ENCODE peak calls at places on chromosome 19, in six cellular contexts. One of them, this sample, is unnamed.

GRCh38 chr19:50311723-50312635 is 17.2 kb downstream of the KCNC3 start:
- DNase-seq in ovary: no peak
- DNase-seq in upper lobe of right lung: no peak
- DNase-seq in aorta: no peak
- DNase-seq in tibial nerve: no peak
- DNase-seq in K562: peak; percentile 85
- DNase-seq in this sample: no peak

GRCh38 chr19:10431943-10432735 is 11.8 kb downstream of the PDE4A start:
- DNase-seq in ovary: no peak
- DNase-seq in upper lobe of right lung: peak; percentile 92
- DNase-seq in aorta: peak; percentile 86
- DNase-seq in tibial nerve: no peak
- DNase-seq in K562: peak; percentile 90
- DNase-seq in this sample: no peak

GRCh38 chr19:7833225-7834156 is 3.5 kb downstream of the EVI5L start:
- DNase-seq in ovary: no peak
- DNase-seq in upper lobe of right lung: peak; percentile 93
- DNase-seq in aorta: no peak
- DNase-seq in tibial nerve: peak; percentile 34
- DNase-seq in K562: peak; percentile 37
- DNase-seq in this sample: no peak

GRCh38 chr19:58466089-58466759 is 656 bp upstream of the ZNF324 start:
- DNase-seq in ovary: no peak
- DNase-seq in upper lobe of right lung: no peak
- DNase-seq in aorta: no peak
- DNase-seq in tibial nerve: no peak
- DNase-seq in K562: no peak
- DNase-seq in this sample: no peak

GRCh38 chr19:10881403-10882107 is 10.2 kb downstream of the CARM1 start:
- DNase-seq in ovary: no peak
- DNase-seq in upper lobe of right lung: no peak
- DNase-seq in aorta: no peak
- DNase-seq in tibial nerve: no peak
- DNase-seq in K562: peak; percentile 58
- DNase-seq in this sample: no peak

GRCh38 chr19:16836115-16836905 is 7.1 kb downstream of the SIN3B start:
- DNase-seq in ovary: no peak
- DNase-seq in upper lobe of right lung: no peak
- DNase-seq in aorta: peak; percentile 71
- DNase-seq in tibial nerve: no peak
- DNase-seq in K562: peak; percentile 48
- DNase-seq in this sample: no peak

GRCh38 chr19:31350693-31351211 is 1.5 kb upstream of the TSHZ3 start:
- DNase-seq in ovary: peak; percentile 41
- DNase-seq in upper lobe of right lung: peak; percentile 81
- DNase-seq in aorta: peak; percentile 74
- DNase-seq in tibial nerve: no peak
- DNase-seq in K562: peak; percentile 63
- DNase-seq in this sample: no peak

GRCh38 chr19:12788682-12789097 is 2.6 kb upstream of the JUNB start:
- DNase-seq in ovary: peak; percentile 87
- DNase-seq in upper lobe of right lung: peak; percentile 91
- DNase-seq in aorta: peak; percentile 92
- DNase-seq in tibial nerve: no peak
- DNase-seq in K562: peak; percentile 53
- DNase-seq in this sample: no peak

GRCh38 chr19:54105796-54106195 is 3.1 kb downstream of the NDUFA3 start:
- DNase-seq in ovary: no peak
- DNase-seq in upper lobe of right lung: no peak
- DNase-seq in aorta: peak; percentile 10
- DNase-seq in tibial nerve: no peak
- DNase-seq in K562: no peak
- DNase-seq in this sample: no peak

DNA sequence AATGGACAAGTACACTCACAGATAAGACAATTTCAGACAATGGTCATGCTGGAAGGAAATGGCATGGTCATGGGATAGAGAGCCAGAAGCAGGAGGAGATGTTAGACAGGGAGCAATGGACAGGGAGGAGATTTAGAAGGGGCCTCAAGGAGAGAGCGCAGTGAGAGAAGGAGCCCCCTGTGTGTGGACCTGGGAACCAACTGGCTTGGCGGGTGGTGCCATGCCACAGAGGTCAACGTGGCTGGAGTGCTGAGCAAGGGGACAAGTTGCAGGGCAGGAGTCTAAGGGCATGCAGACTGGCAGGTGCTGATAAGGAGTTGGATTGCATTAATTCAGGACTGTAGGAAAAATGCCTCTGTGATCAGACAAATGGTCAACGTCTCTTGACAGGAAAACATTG is 75.3 kb upstream of the UQCRFS1 start:
- DNase-seq in ovary: no peak
- DNase-seq in upper lobe of right lung: peak; percentile 6
- DNase-seq in aorta: no peak
- DNase-seq in tibial nerve: no peak
- DNase-seq in K562: no peak
- DNase-seq in this sample: no peak
- H3K27me3 ChIP-seq in ovary: no peaks in the 10 kb centered on the region
- H3K27me3 ChIP-seq in upper lobe of right lung: peaks cover 7% of the 10 kb centered on the region
- H3K27me3 ChIP-seq in aorta: no peaks in the 10 kb centered on the region
- H3K27me3 ChIP-seq in tibial nerve: no peaks in the 10 kb centered on the region
- H3K27me3 ChIP-seq in K562: peaks cover 3% of the 10 kb centered on the region
- H3K27me3 ChIP-seq in this sample: no peaks in the 10 kb centered on the region

GRCh38 chr19:33394723-33395560 is 21.4 kb downstream of the CEBPG start:
- DNase-seq in ovary: no peak
- DNase-seq in upper lobe of right lung: no peak
- DNase-seq in aorta: no peak
- DNase-seq in tibial nerve: no peak
- DNase-seq in K562: no peak
- DNase-seq in this sample: no peak
- H3K4me1 ChIP-seq in ovary: peaks cover 12% of the 10 kb centered on the region
- H3K4me1 ChIP-seq in upper lobe of right lung: peaks cover 56% of the 10 kb centered on the region
- H3K4me1 ChIP-seq in aorta: no peaks in the 10 kb centered on the region
- H3K4me1 ChIP-seq in tibial nerve: peaks cover 73% of the 10 kb centered on the region
- H3K4me1 ChIP-seq in K562: no peaks in the 10 kb centered on the region
- H3K4me1 ChIP-seq in this sample: peaks cover 10% of the 10 kb centered on the region

GRCh38 chr19:1752757-1753728 is at the start of gene ONECUT3:
- DNase-seq in ovary: no peak
- DNase-seq in upper lobe of right lung: no peak
- DNase-seq in aorta: no peak
- DNase-seq in tibial nerve: no peak
- DNase-seq in K562: no peak
- DNase-seq in this sample: no peak
- H3K27me3 ChIP-seq in ovary: peaks cover 2% of the 10 kb centered on the region
- H3K27me3 ChIP-seq in upper lobe of right lung: peaks cover 84% of the 10 kb centered on the region
- H3K27me3 ChIP-seq in aorta: no peaks in the 10 kb centered on the region
- H3K27me3 ChIP-seq in tibial nerve: peaks cover 87% of the 10 kb centered on the region
- H3K27me3 ChIP-seq in K562: peaks cover 27% of the 10 kb centered on the region
- H3K27me3 ChIP-seq in this sample: peaks cover 92% of the 10 kb centered on the region

GRCh38 chr19:14565298-14565679 is 6.6 kb downstream of the NDUFB7 start:
- DNase-seq in ovary: no peak
- DNase-seq in upper lobe of right lung: no peak
- DNase-seq in aorta: no peak
- DNase-seq in tibial nerve: no peak
- DNase-seq in K562: no peak
- DNase-seq in this sample: no peak
- H3K4me1 ChIP-seq in ovary: peaks cover 1% of the 10 kb centered on the region
- H3K4me1 ChIP-seq in upper lobe of right lung: peaks cover 8% of the 10 kb centered on the region
- H3K4me1 ChIP-seq in aorta: no peaks in the 10 kb centered on the region
- H3K4me1 ChIP-seq in tibial nerve: peaks cover 11% of the 10 kb centered on the region
- H3K4me1 ChIP-seq in K562: peaks cover 12% of the 10 kb centered on the region
- H3K4me1 ChIP-seq in this sample: peaks cover 13% of the 10 kb centered on the region

DNA sequence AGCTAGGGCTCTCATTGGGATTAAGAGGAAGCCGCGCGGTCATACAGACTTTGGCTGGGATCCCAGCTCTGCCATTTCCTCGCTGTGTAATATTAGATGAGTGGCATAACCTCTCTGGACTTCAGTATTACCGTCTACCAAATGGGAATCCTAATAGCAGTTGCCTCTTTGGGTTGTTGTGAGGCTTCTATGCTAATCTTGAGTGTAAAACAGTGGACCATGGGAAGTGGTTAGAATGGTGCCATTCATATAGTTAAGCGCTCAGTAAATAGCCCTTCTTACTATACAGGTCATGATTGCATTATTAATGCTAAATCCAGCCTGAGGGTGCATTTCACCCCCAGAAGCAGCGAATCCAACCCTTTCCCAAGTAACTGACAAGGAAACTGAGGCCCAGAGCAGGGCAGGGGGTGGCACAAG is 566 bp upstream of the OPA3 start:
- DNase-seq in ovary: no peak
- DNase-seq in upper lobe of right lung: no peak
- DNase-seq in aorta: no peak
- DNase-seq in tibial nerve: no peak
- DNase-seq in K562: no peak
- DNase-seq in this sample: no peak
- H3K27me3 ChIP-seq in ovary: no peaks in the 10 kb centered on the region
- H3K27me3 ChIP-seq in upper lobe of right lung: no peaks in the 10 kb centered on the region
- H3K27me3 ChIP-seq in aorta: no peaks in the 10 kb centered on the region
- H3K27me3 ChIP-seq in tibial nerve: peaks cover 1% of the 10 kb centered on the region
- H3K27me3 ChIP-seq in K562: no peaks in the 10 kb centered on the region
- H3K27me3 ChIP-seq in this sample: no peaks in the 10 kb centered on the region

GRCh38 chr19:46383846-46384245 is 29.5 kb downstream of the CCDC8 start:
- DNase-seq in ovary: no peak
- DNase-seq in upper lobe of right lung: peak; percentile 42
- DNase-seq in aorta: no peak
- DNase-seq in tibial nerve: no peak
- DNase-seq in K562: no peak
- DNase-seq in this sample: no peak

GRCh38 chr19:46386151-46386550 is 27.2 kb downstream of the CCDC8 start:
- DNase-seq in ovary: no peak
- DNase-seq in upper lobe of right lung: peak; percentile 52
- DNase-seq in aorta: no peak
- DNase-seq in tibial nerve: no peak
- DNase-seq in K562: no peak
- DNase-seq in this sample: no peak

GRCh38 chr19:46383171-46383815 is 30.1 kb downstream of the CCDC8 start:
- DNase-seq in ovary: no peak
- DNase-seq in upper lobe of right lung: peak; percentile 16
- DNase-seq in aorta: no peak
- DNase-seq in tibial nerve: no peak
- DNase-seq in K562: no peak
- DNase-seq in this sample: no peak

GRCh38 chr19:46385636-46386035 is 27.7 kb downstream of the CCDC8 start:
- DNase-seq in ovary: no peak
- DNase-seq in upper lobe of right lung: peak; percentile 51
- DNase-seq in aorta: no peak
- DNase-seq in tibial nerve: no peak
- DNase-seq in K562: no peak
- DNase-seq in this sample: no peak

DNA sequence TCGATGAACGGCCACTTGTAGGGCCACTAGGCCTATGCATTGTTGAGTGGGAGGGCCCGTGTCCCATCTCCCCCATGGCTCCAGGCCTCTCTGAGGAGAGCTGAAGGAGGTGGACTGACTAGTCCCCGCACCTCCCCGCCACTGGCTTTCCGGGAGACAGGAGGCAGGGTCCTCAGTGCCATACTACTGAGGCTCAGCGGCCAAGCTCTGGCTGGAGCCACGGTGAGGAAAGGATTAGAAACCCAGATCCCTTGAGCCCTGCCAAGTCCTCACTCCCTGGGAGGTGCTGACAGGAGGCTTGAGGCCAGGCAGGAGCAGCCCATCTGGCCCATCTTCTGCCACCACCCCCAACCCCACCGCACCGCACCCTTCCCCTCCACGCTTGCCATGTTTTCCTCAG is 29.0 kb downstream of the CCDC8 start:
- DNase-seq in ovary: no peak
- DNase-seq in upper lobe of right lung: peak; percentile 30
- DNase-seq in aorta: no peak
- DNase-seq in tibial nerve: no peak
- DNase-seq in K562: no peak
- DNase-seq in this sample: no peak
- H3K4me1 ChIP-seq in ovary: no peaks in the 10 kb centered on the region
- H3K4me1 ChIP-seq in upper lobe of right lung: no peaks in the 10 kb centered on the region
- H3K4me1 ChIP-seq in aorta: no peaks in the 10 kb centered on the region
- H3K4me1 ChIP-seq in tibial nerve: no peaks in the 10 kb centered on the region
- H3K4me1 ChIP-seq in K562: no peaks in the 10 kb centered on the region
- H3K4me1 ChIP-seq in this sample: no peaks in the 10 kb centered on the region

GRCh38 chr19:55717251-55717650 is 21.0 kb downstream of the NLRP9 start:
- DNase-seq in ovary: no peak
- DNase-seq in upper lobe of right lung: no peak
- DNase-seq in aorta: no peak
- DNase-seq in tibial nerve: no peak
- DNase-seq in K562: no peak
- DNase-seq in this sample: no peak
- H3K27me3 ChIP-seq in ovary: no peaks in the 10 kb centered on the region
- H3K27me3 ChIP-seq in upper lobe of right lung: peaks cover 41% of the 10 kb centered on the region
- H3K27me3 ChIP-seq in aorta: no peaks in the 10 kb centered on the region
- H3K27me3 ChIP-seq in tibial nerve: peaks cover 4% of the 10 kb centered on the region
- H3K27me3 ChIP-seq in K562: peaks cover 11% of the 10 kb centered on the region
- H3K27me3 ChIP-seq in this sample: no peaks in the 10 kb centered on the region